ENCODE peak calls at places on chromosomes 3 and 15, in ten cellular contexts. V is GM06990, J is foreskin fibroblast, O is IMR-90, S is kidney epithelial cell, D is retinal pigment epithelial cell, W is dorsolateral prefrontal cortex, I is cardiac fibroblast, B is ovary, H is mammary epithelial cell. F is an unnamed sample.
A peak's percentile ranks its signal among the peaks of the same experiment; 100 is the strongest.

GRCh38 chr3:120470870-120471269 is 20.1 kb upstream of the FSTL1 start:
- DNase-seq in V (no peak), J (no peak), O (no peak), S (no peak), D (no peak), W (no peak), I (peak; percentile 45), B (no peak), H (peak; percentile 15), F (no peak)

GRCh38 chr3:101995371-101996046 is 146.2 kb downstream of the NFKBIZ start:
- DNase-seq in V (no peak), J (peak; percentile 45), O (peak; percentile 47), S (no peak), D (no peak), W (no peak), I (peak; percentile 65), B (no peak), H (no peak), F (no peak)

GRCh38 chr15:49370782-49371181 is 52.3 kb upstream of the FGF7 start:
- DNase-seq in V (no peak), J (peak; percentile 57), O (peak; percentile 39), S (no peak), D (no peak), W (no peak), I (peak; percentile 62), B (no peak), H (no peak), F (no peak)

GRCh38 chr3:107367353-107367752 is 9.9 kb upstream of the CCDC54 start:
- DNase-seq in V (no peak), J (peak; percentile 83), O (peak; percentile 88), S (peak; percentile 32), D (no peak), W (no peak), I (peak; percentile 62), B (no peak), H (peak; percentile 72), F (no peak)

GRCh38 chr3:139227827-139228226 is 116.0 kb upstream of the MRPS22 start:
- DNase-seq in V (no peak), J (peak; percentile 20), O (no peak), S (no peak), D (no peak), W (no peak), I (no peak), B (no peak), H (no peak), F (no peak)

GRCh38 chr3:126850370-126851085 is 132.4 kb upstream of the PLXNA1 start:
- DNase-seq in V (no peak), J (peak; percentile 69), O (peak; percentile 78), S (peak; percentile 54), D (peak; percentile 95), W (no peak), I (peak; percentile 83), B (no peak), H (no peak), F (peak; percentile 63)

GRCh38 chr3:55090310-55090709 is 162.5 kb upstream of the LRTM1 start:
- DNase-seq in V (no peak), J (no peak), O (no peak), S (no peak), D (no peak), W (no peak), I (no peak), B (no peak), H (no peak), F (no peak)

GRCh38 chr3:62131620-62132019 is 241.7 kb downstream of the FEZF2 start:
- DNase-seq in V (no peak), J (peak; percentile 28), O (peak; percentile 11), S (no peak), D (no peak), W (no peak), I (peak; percentile 39), B (no peak), H (no peak), F (no peak)

GRCh38 chr3:113979916-113980315 is 32.1 kb downstream of the ZDHHC23 start:
- DNase-seq in V (no peak), J (no peak), O (no peak), S (no peak), D (no peak), W (no peak), I (no peak), B (no peak), H (no peak), F (no peak)

GRCh38 chr15:65083262-65083701 is 6.7 kb downstream of the KBTBD13 start:
- DNase-seq in V (no peak), J (peak; percentile 68), O (peak; percentile 74), S (no peak), D (no peak), W (no peak), I (peak; percentile 61), B (no peak), H (no peak), F (no peak)

GRCh38 chr3:60579734-60580133 is 671.5 kb downstream of the FHIT start:
- DNase-seq in V (no peak), J (peak; percentile 28), O (peak; percentile 90), S (peak; percentile 80), D (peak; percentile 52), W (no peak), I (peak; percentile 36), B (no peak), H (peak; percentile 91), F (peak; percentile 56)

GRCh38 chr15:65940618-65940909 is 71.3 kb downstream of the RAB11A start:
- DNase-seq in V (no peak), J (no peak), O (peak; percentile 13), S (peak; percentile 29), D (no peak), W (no peak), I (no peak), B (no peak), H (peak; percentile 57), F (no peak)

GRCh38 chr3:52483577-52484495 is 11.3 kb upstream of the STAB1 start:
- DNase-seq in V (no peak), J (peak; percentile 78), O (peak; percentile 68), S (no peak), D (no peak), W (no peak), I (peak; percentile 64), B (no peak), H (peak; percentile 83), F (no peak)

GRCh38 chr3:147390589-147391569 is 15.5 kb downstream of the ZIC4 start:
- DNase-seq in V (no peak), J (no peak), O (no peak), S (no peak), D (no peak), W (no peak), I (no peak), B (no peak), H (no peak), F (no peak)

GRCh38 chr15:78156653-78157052 is 7.5 kb downstream of the IDH3A start:
- DNase-seq in V (no peak), J (no peak), O (no peak), S (no peak), D (no peak), W (no peak), I (no peak), B (no peak), H (peak; percentile 44), F (no peak)

GRCh38 chr3:48034000-48034516 is 17.8 kb upstream of the MAP4 start:
- DNase-seq in V (peak; percentile 20), J (peak; percentile 78), O (peak; percentile 86), S (peak; percentile 91), D (peak; percentile 80), W (no peak), I (peak; percentile 73), B (no peak), H (peak; percentile 87), F (peak; percentile 45)

GRCh38 chr15:36426696-36427095 is 152.7 kb upstream of the CDIN1 start:
- DNase-seq in V (no peak), J (no peak), O (no peak), S (no peak), D (no peak), W (no peak), I (no peak), B (no peak), H (no peak), F (no peak)

GRCh38 chr15:99717129-99718024 is 15.9 kb downstream of the LYSMD4 start:
- DNase-seq in V (no peak), J (peak; percentile 22), O (no peak), S (no peak), D (no peak), W (no peak), I (peak; percentile 58), B (no peak), H (no peak), F (no peak)

GRCh38 chr3:49806838-49807237 is 3.8 kb downstream of the INKA1 start:
- DNase-seq in V (no peak), J (no peak), O (no peak), S (no peak), D (no peak), W (no peak), I (no peak), B (no peak), H (no peak), F (no peak)
- H3K4me3 ChIP-seq in V (no peak overlapping the region), J (no peak overlapping the region), O (no peak overlapping the region), S (no peak overlapping the region), D (no peak overlapping the region), W (no peak overlapping the region), I (no peak overlapping the region), B (no peak overlapping the region), H (no peak overlapping the region), F (no peak overlapping the region)

GRCh38 chr3:112752092-112752512 is 94.6 kb downstream of the CD200R1L start:
- DNase-seq in V (no peak), J (peak; percentile 74), O (peak; percentile 20), S (no peak), D (no peak), W (no peak), I (no peak), B (no peak), H (no peak), F (no peak)
- TF ChIP-seq CTCF in V (no peak), J (no peak), O (no peak), S (no peak), D (no peak), W (no peak), I (no peak), B (no peak), H (no peak), F (no peak)

DNA sequence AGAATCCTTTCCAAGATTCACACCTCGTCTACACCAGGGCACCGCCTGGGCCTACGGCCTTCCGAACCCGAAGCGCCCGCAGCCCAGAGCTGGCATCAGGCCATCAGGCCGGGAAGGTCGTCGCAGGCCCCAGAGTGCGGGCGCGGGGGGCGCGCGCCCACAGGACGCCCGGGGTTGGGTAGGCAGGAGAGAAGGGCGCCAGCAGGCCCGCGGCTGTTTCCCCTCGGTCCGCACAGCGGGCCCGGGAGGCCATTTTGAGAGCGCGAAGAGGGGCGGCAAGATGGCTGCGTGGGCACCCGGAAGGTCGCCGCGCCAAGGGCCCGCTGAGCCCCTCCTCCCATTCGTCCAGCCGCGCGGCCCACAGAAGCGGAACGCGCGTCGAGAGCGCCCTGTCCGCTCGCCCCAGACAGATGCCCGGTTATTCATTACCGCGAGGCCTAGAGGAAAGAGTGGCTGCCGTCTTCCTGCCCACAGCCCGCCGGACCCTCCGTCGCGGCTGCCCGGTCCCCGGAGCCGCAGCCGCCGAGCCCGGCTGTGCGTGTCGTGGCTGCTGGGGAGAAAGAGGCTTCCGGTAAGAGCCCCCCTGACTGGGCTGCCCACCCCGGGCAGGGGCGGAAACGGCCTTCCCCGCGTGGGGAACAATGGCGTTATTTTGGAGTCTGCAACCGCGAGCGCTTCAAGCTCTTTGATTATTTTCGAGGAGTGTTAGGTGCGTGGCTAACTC is 44.2 kb upstream of the POLG start:
- DNase-seq in V (no peak), J (no peak), O (no peak), S (no peak), D (no peak), W (no peak), I (no peak), B (no peak), H (no peak), F (no peak)
- H3K4me3 ChIP-seq in V (no peak overlapping the region), J (no peak overlapping the region), O (no peak overlapping the region), S (peak overlapping the region; percentile 7), D (no peak overlapping the region), W (peak overlapping the region; percentile 44), I (no peak overlapping the region), B (peak overlapping the region; percentile 21), H (no peak overlapping the region), F (peak overlapping the region; percentile 11)

GRCh38 chr3:58580826-58581327 is 3.7 kb upstream of the FAM107A start:
- DNase-seq in V (no peak), J (peak; percentile 33), O (no peak), S (no peak), D (no peak), W (no peak), I (no peak), B (no peak), H (no peak), F (no peak)
- TF ChIP-seq CTCF in V (no peak), J (no peak), O (no peak), S (no peak), D (no peak), W (no peak), I (no peak), B (no peak), H (no peak), F (no peak)